ENCODE peak calls at places on chromosome 18, in five cellular contexts. V is heart left ventricle, X is body of pancreas, D is pancreas, E is esophagus squamous epithelium. U is an unnamed sample. For H3K27me3, the result is how much of the 10 kb centered on the place peaks cover.

GRCh38 chr18:49890041-49890440 is 76.7 kb upstream of the ACAA2 start:
- DNase-seq in E (no peak), D (no peak), V (no peak), X (no peak), U (no peak)

GRCh38 chr18:74219056-74219455 is 70.7 kb downstream of the TIMM21 start:
- DNase-seq in E (no peak), V (no peak), X (no peak), D (no peak), U (no peak)

GRCh38 chr18:24112874-24113615 is 25.8 kb upstream of the CABYR start:
- DNase-seq in X (peak), V (no peak), E (no peak), D (peak), U (peak)

GRCh38 chr18:63994783-63995399 is 25.0 kb downstream of the SERPINB8 start:
- DNase-seq in V (no peak), E (no peak), D (peak), X (peak), U (peak)

GRCh38 chr18:2857491-2858063 is 10.8 kb downstream of the EMILIN2 start:
- DNase-seq in X (peak), V (peak), D (no peak), E (no peak), U (peak)

GRCh38 chr18:55268629-55269275 is 309.5 kb upstream of the CCDC68 start:
- DNase-seq in X (no peak), E (no peak), D (no peak), V (no peak), U (no peak)

GRCh38 chr18:77344777-77345507 is 95.3 kb downstream of the GALR1 start:
- DNase-seq in X (no peak), V (no peak), D (no peak), E (no peak), U (no peak)

GRCh38 chr18:62838475-62839098 is 123.2 kb downstream of the PHLPP1 start:
- DNase-seq in E (no peak), X (no peak), V (no peak), D (no peak), U (no peak)

GRCh38 chr18:59383831-59384230 is 24.8 kb upstream of the LMAN1 start:
- DNase-seq in E (no peak), V (no peak), X (no peak), D (no peak), U (no peak)

GRCh38 chr18:59950215-59950944 is 50.6 kb downstream of the PMAIP1 start:
- DNase-seq in V (no peak), E (no peak), X (peak), D (peak), U (no peak)

GRCh38 chr18:76494181-76494540 is 881 bp downstream of the ZNF516 start:
- DNase-seq in X (peak), V (peak), E (no peak), D (no peak), U (no peak)

GRCh38 chr18:32483002-32483401 is 12.3 kb upstream of the GAREM1 start:
- DNase-seq in D (no peak), V (no peak), E (no peak), X (no peak), U (no peak)

GRCh38 chr18:59631583-59632181 is 65.5 kb downstream of the CCBE1 start:
- DNase-seq in X (no peak), D (no peak), E (no peak), V (no peak), U (no peak)

GRCh38 chr18:12659904-12660605 is 2.1 kb upstream of the SPIRE1 start:
- DNase-seq in V (no peak), E (no peak), D (no peak), X (peak), U (peak)

GRCh38 chr18:76429262-76430126 is 65.5 kb downstream of the ZNF516 start:
- DNase-seq in D (no peak), X (no peak), E (no peak), V (no peak), U (no peak)

GRCh38 chr18:65768379-65768778 is 17.6 kb downstream of the CDH7 start:
- DNase-seq in D (no peak), X (no peak), E (no peak), V (no peak), U (no peak)

GRCh38 chr18:65769653-65770052 is 18.8 kb downstream of the CDH7 start:
- DNase-seq in D (no peak), V (no peak), E (no peak), X (no peak), U (no peak)
- H3K27me3 ChIP-seq in D (under half), V (under half), E (under half), X (under half), U (under half)

GRCh38 chr18:4200399-4200798 is 254.7 kb downstream of the DLGAP1 start:
- DNase-seq in X (no peak), V (no peak), D (no peak), E (no peak), U (no peak)

GRCh38 chr18:4196358-4196757 is 258.7 kb downstream of the DLGAP1 start:
- DNase-seq in X (no peak), V (no peak), E (no peak), D (no peak), U (no peak)
- H3K27ac ChIP-seq in X (no peak), V (no peak), E (no peak), D (no peak), U (no peak)

GRCh38 chr18:47932603-47933002 is 2.1 kb upstream of the SMAD2 start:
- DNase-seq in V (no peak), D (no peak), E (no peak), X (no peak), U (no peak)
- TF ChIP-seq CTCF in V (no peak), D (no peak), E (no peak), X (no peak), U (no peak)

DNA sequence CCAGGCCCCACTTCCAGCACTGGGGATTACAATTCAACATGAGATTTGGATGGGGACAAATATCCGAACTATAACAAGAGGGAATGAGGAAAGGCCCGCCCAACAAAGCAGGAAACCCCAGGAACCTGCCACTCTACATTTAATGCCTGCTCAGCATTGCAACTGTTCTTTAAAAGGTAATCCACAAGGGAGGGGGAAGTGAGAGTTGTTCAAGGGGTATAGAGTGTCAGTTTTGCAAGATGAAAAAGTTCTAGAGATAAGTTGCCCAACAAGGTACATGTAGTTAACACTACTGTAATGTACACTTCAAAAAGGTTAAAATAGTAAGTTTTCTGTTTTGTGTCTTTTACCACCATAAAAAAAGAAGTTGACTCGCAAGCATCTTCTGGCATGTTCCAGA is 137.6 kb downstream of the MBD2 start:
- DNase-seq in E (no peak), D (no peak), V (no peak), X (no peak), U (no peak)
- H3K27me3 ChIP-seq in E (under half), D (under half), V (under half), X (under half), U (under half)

GRCh38 chr18:22275706-22276333 is 106.4 kb downstream of the GATA6 start:
- DNase-seq in V (no peak), D (no peak), X (no peak), E (no peak), U (no peak)
- H3K27ac ChIP-seq in V (peak), D (no peak), X (no peak), E (no peak), U (no peak)

DNA sequence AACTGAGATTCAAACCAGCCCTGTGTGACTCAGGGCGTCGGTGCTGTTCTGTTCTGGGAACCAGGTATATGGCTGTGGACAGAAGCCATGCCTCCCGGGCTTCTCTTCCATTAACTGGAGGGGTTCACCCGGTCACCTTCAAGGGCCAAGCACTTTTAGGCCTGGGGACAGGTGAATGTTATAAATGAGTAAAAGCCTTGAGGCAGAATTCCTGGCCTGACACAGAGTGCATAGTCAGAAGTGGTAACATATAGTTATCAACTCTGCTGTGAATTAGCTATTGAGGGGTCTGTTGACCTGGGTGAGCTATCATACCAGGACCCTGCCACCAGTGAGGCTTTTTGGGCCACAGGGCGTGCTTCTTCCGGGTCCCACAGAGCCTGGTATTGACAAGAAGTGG is 2.7 kb downstream of the FHOD3 start:
- DNase-seq in D (no peak), X (no peak), V (no peak), E (no peak), U (no peak)
- TF ChIP-seq CTCF in D (no peak), X (no peak), V (no peak), E (no peak), U (no peak)

GRCh38 chr18:47250415-47251046 is 929 bp downstream of the SKOR2 start:
- DNase-seq in D (no peak), E (no peak), X (no peak), V (no peak), U (no peak)

GRCh38 chr18:47249602-47250001 is 1.9 kb downstream of the SKOR2 start:
- DNase-seq in V (no peak), E (no peak), X (no peak), D (no peak), U (no peak)

GRCh38 chr18:47251289-47252120 is at the start of gene SKOR2:
- DNase-seq in X (no peak), E (no peak), V (peak), D (no peak), U (no peak)

GRCh38 chr18:47253101-47253654 is 1.7 kb upstream of the SKOR2 start:
- DNase-seq in V (no peak), E (no peak), X (no peak), D (no peak), U (no peak)

GRCh38 chr18:47254341-47254939 is 3.0 kb upstream of the SKOR2 start:
- DNase-seq in D (no peak), X (peak), E (no peak), V (peak), U (peak)
- H3K27me3 ChIP-seq in D (half or more), X (under half), E (half or more), V (half or more), U (under half)

GRCh38 chr18:61581578-61582204 is 248.5 kb downstream of the CDH20 start:
- DNase-seq in V (peak), X (peak), E (no peak), D (peak), U (peak)
- H3K27ac ChIP-seq in V (peak), X (no peak), E (peak), D (no peak), U (no peak)

U was measured in brain microvascular endothelial cell.